ENCODE peak calls at places on chromosomes 6 and 20, in five cellular contexts. S, P, T, M and H are unnamed samples.
A peak's percentile ranks its signal among the peaks of the same experiment; 100 is the strongest.

GRCh38 chr6:158008894-158009891 is 27.5 kb downstream of the SYNJ2 start:
- DNase-seq in P (peak; percentile 36), T (peak; percentile 55), M (no peak), S (no peak), H (no peak)

GRCh38 chr6:156242206-156242605 is 535.0 kb upstream of the ARID1B start:
- DNase-seq in S (no peak), T (no peak), M (no peak), P (no peak), H (no peak)

GRCh38 chr6:43851204-43851855 is 81.3 kb downstream of the VEGFA start:
- DNase-seq in S (peak; percentile 36), P (no peak), T (no peak), M (no peak), H (no peak)

GRCh38 chr6:89372506-89372901 is 20.0 kb upstream of the UBE2J1 start:
- DNase-seq in M (no peak), P (no peak), S (no peak), T (no peak), H (no peak)

GRCh38 chr20:64047968-64048401 is 1.5 kb downstream of the SOX18 start:
- DNase-seq in T (no peak), P (no peak), S (no peak), M (no peak), H (no peak)

GRCh38 chr6:155580904-155581303 is 125.3 kb upstream of the NOX3 start:
- DNase-seq in P (no peak), M (no peak), S (no peak), T (no peak), H (no peak)

GRCh38 chr6:31797607-31798006 is 2.1 kb upstream of the VARS1 start:
- DNase-seq in S (no peak), P (peak; percentile 68), T (no peak), M (no peak), H (no peak)

GRCh38 chr6:1187293-1188131 is 124.4 kb upstream of the FOXQ1 start:
- DNase-seq in T (no peak), S (no peak), M (no peak), P (no peak), H (no peak)

GRCh38 chr6:73734843-73735453 is 38.9 kb downstream of the CD109 start:
- DNase-seq in S (no peak), P (no peak), M (no peak), T (no peak), H (no peak)

GRCh38 chr6:127342946-127343752 is at the start of gene ECHDC1:
- DNase-seq in T (peak; percentile 82), S (peak; percentile 43), M (peak; percentile 59), P (peak; percentile 67), H (peak; percentile 47)

GRCh38 chr6:6407061-6407723 is 86.7 kb upstream of the F13A1 start:
- DNase-seq in P (no peak), T (peak; percentile 62), S (no peak), M (no peak), H (no peak)

GRCh38 chr6:11830105-11830504 is 51.5 kb upstream of the ADTRP start:
- DNase-seq in P (no peak), S (no peak), M (no peak), T (no peak), H (no peak)

GRCh38 chr6:110173506-110174132 is 5.9 kb downstream of the WASF1 start:
- DNase-seq in P (no peak), S (no peak), T (no peak), M (no peak), H (no peak)

GRCh38 chr6:69933239-69933638 is 66.9 kb downstream of the COL19A1 start:
- DNase-seq in P (no peak), M (no peak), T (no peak), S (no peak), H (no peak)

GRCh38 chr20:44157061-44157460 is 29.9 kb downstream of the JPH2 start:
- DNase-seq in T (no peak), S (no peak), P (no peak), M (no peak), H (no peak)

GRCh38 chr6:110738899-110739365 is 76.3 kb downstream of the CDK19 start:
- DNase-seq in S (peak; percentile 57), T (no peak), P (no peak), M (no peak), H (no peak)

GRCh38 chr6:158002951-158003853 is 21.5 kb downstream of the SYNJ2 start:
- DNase-seq in M (peak; percentile 46), T (no peak), P (no peak), S (peak; percentile 44), H (no peak)

GRCh38 chr6:152380351-152380767 is 256.8 kb downstream of the SYNE1 start:
- DNase-seq in M (no peak), T (no peak), S (no peak), P (no peak), H (no peak)

GRCh38 chr6:80341330-80341729 is 234.9 kb downstream of the BCKDHB start:
- DNase-seq in S (no peak), T (no peak), P (no peak), M (no peak), H (no peak)

DNA sequence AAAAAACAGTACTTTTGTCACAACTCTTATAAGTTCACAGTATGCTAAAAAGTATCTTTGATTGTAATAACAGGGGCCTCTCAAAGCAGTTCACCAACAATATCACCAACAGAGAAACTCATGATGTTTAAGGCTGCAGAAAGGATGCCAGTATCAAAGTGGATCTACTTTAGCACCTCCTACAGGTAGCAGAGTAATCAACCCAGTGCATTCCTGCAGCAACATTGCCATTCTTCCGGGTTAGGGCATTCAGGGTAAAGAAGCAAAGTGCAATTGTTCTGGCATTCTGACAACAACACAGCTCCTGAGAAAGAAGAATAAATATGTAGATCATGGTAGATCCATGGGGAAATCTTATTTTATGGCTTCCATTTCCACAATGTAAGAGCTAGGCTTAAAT is 7.6 kb upstream of the SLC17A4 start:
- DNase-seq in M (no peak), P (no peak), T (no peak), S (no peak), H (no peak)
- TF ChIP-seq CTCF in M (no peak), P (peak; percentile 73), T (no peak), S (no peak), H (no peak)

DNA sequence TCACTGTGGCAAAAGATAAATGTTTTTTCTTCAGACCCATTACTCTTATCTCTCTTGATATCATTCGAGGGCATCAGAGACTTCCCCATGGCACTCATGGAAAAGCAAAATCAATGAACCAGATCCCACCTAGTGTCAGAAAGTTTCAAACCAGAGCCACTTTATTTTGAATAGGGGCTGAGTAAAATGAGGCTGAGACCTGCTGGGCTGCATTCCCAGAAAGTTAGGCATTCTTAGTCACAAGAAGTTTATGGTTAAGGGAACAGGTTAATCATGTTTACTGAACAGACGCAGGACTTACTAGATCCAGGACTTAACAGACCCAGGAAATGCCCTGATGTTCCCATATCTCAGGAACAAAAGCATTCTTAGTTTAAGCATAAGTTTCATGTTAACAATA is 369.9 kb downstream of the BTBD3 start:
- DNase-seq in M (no peak), S (peak; percentile 43), T (no peak), P (no peak), H (no peak)
- TF ChIP-seq CTCF in M (no peak), S (no peak), T (no peak), P (no peak), H (peak; percentile 28)

DNA sequence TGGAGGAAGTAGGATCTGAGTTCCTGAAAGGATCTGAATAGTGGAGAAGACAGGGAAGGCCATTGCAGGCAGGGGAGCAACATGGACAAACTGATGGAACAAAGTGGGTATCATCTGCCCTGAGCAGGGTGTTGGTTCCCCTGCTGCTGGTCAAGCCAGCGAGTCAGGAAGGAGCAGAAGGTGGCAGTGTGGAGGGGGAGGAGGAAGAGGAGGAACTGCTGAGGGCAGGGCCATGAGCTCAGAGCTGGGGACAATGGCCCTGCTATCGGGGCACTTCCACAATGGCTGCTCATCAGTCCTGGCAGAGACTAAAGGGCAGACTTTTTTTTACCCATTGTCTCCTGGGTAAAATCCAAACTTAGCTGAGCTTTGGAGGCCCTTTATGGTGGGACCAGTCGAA is 13.6 kb downstream of the CNBD2 start:
- DNase-seq in S (no peak), T (no peak), P (no peak), M (no peak), H (no peak)
- TF ChIP-seq CTCF in S (no peak), T (no peak), P (no peak), M (no peak), H (no peak)

GRCh38 chr20:46334423-46334978 is 26.2 kb upstream of the CDH22 start:
- DNase-seq in S (no peak), T (no peak), P (no peak), M (no peak), H (no peak)
- TF ChIP-seq CTCF in S (no peak), T (no peak), P (no peak), M (no peak), H (no peak)

DNA sequence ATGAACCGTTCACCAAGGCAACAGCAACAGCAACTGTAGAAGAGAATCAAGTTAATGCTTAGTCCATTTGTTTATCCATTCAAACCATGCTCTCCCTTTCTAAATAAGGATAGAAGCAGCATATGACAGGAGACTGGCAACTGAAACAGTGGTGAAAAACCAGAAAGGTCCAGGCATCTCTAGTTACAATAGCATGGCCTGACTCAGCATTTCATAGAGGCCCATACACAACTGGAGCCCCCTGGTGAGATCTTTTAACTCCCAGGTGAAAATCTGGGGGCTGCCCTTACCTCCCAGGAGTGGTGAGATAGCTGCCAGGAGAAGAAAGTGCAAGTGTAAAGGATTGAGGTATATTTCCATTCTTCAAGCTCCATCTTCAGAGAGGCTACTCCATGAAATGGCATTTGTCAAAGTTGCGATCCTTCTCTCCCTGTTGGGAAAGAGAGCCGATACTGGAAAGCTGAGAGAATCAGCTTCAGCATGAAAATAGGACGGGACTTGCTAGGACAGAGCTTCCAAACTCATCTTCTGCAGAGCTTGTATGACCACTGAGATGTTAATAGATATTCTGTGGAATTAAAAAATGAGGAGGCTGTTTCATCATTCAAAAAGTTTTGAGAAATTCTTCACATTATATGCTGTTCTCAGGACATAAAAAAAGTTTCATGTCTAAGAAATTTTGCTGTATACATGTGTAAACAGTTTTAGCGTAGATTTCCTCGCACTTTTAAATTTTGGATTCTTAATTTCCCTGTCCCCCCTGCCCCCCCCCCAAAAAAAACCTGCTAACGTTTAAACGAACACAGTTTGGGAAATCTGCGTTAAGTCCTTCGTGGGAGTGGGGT is 10.9 kb upstream of the SLC2A12 start:
- DNase-seq in P (no peak), S (no peak), T (no peak), M (no peak), H (no peak)
- TF ChIP-seq CTCF in P (no peak), S (no peak), T (no peak), M (no peak), H (no peak)

GRCh38 chr20:24102290-24102689 is 113.7 kb upstream of the GGTLC1 start:
- DNase-seq in M (no peak), T (no peak), S (peak; percentile 6), P (no peak), H (no peak)
- TF ChIP-seq CTCF in M (no peak), T (peak; percentile 24), S (no peak), P (peak; percentile 7), H (peak; percentile 49)